ENCODE peak calls at places on chromosomes 3 and 15, in six cellular contexts. G, N, K, S, B and U are unnamed samples.

GRCh38 chr3:172516318-172517214 is 6.7 kb downstream of the TNFSF10 start:
- DNase-seq in N (peak), G (peak), K (no peak), B (no peak), S (no peak), U (peak)

GRCh38 chr15:92801774-92802464 is 98.2 kb upstream of the CHD2 start:
- DNase-seq in B (no peak), K (no peak), S (no peak), G (peak), N (peak), U (no peak)

GRCh38 chr3:39126532-39127071 is 19.1 kb downstream of the TTC21A start:
- DNase-seq in S (peak), B (no peak), G (peak), N (peak), K (peak), U (peak)

GRCh38 chr15:95129589-95129988 is 898.2 kb downstream of the MCTP2 start:
- DNase-seq in N (peak), S (no peak), B (no peak), K (no peak), G (no peak), U (peak)

GRCh38 chr15:80585544-80586018 is 109.5 kb upstream of the ABHD17C start:
- DNase-seq in S (no peak), N (no peak), K (no peak), B (no peak), G (no peak), U (no peak)

GRCh38 chr15:64653757-64654156 is 121.6 kb downstream of the RBPMS2 start:
- DNase-seq in G (peak), K (no peak), N (no peak), B (no peak), S (no peak), U (peak)

GRCh38 chr15:98981851-98982722 is 25.5 kb downstream of the PGPEP1L start:
- DNase-seq in N (no peak), K (no peak), B (no peak), S (no peak), G (peak), U (no peak)

GRCh38 chr15:33026614-33027013 is 167.9 kb downstream of the FMN1 start:
- DNase-seq in B (no peak), S (no peak), K (no peak), G (no peak), N (no peak), U (no peak)

GRCh38 chr3:141795719-141796435 is 32.7 kb downstream of the GRK7 start:
- DNase-seq in K (no peak), B (no peak), S (peak), N (peak), G (no peak), U (no peak)

GRCh38 chr3:35505772-35506171 is 133.6 kb upstream of the ARPP21 start:
- DNase-seq in K (no peak), S (no peak), G (no peak), N (no peak), B (no peak), U (no peak)

GRCh38 chr15:71465109-71465508 is 345.2 kb upstream of the NR2E3 start:
- DNase-seq in S (no peak), N (no peak), K (no peak), B (no peak), G (peak), U (peak)

GRCh38 chr3:124395165-124395564 is 335.1 kb upstream of the UMPS start:
- DNase-seq in N (no peak), S (no peak), G (peak), B (no peak), K (no peak), U (no peak)

GRCh38 chr15:69604050-69604378 is 151.4 kb downstream of the RPLP1 start:
- DNase-seq in K (no peak), B (no peak), N (no peak), G (no peak), S (no peak), U (no peak)

GRCh38 chr3:139758654-139759291 is 81.0 kb upstream of the NMNAT3 start:
- DNase-seq in G (no peak), N (no peak), B (no peak), K (no peak), S (no peak), U (no peak)

GRCh38 chr3:194990454-194991337 is 280.3 kb downstream of the XXYLT1 start:
- DNase-seq in K (no peak), N (no peak), B (no peak), G (no peak), S (no peak), U (no peak)

GRCh38 chr15:27064080-27064479 is 93.1 kb downstream of the GABRG3 start:
- DNase-seq in N (no peak), G (no peak), B (no peak), S (no peak), K (no peak), U (no peak)

GRCh38 chr3:83601704-83602103 is 1357.1 kb upstream of the CADM2 start:
- DNase-seq in G (no peak), S (no peak), K (no peak), N (no peak), B (no peak), U (no peak)

GRCh38 chr3:158109804-158110657 is at the start of gene RSRC1:
- DNase-seq in K (peak), N (peak), B (peak), S (peak), G (peak), U (peak)

GRCh38 chr3:64977308-64978100 is 289.7 kb upstream of the ADAMTS9 start:
- DNase-seq in K (no peak), G (no peak), S (no peak), N (no peak), B (no peak), U (peak)

GRCh38 chr3:190307164-190307545 is 15.1 kb downstream of the CLDN1 start:
- DNase-seq in S (no peak), B (no peak), N (no peak), G (no peak), K (no peak), U (no peak)

GRCh38 chr3:179921500-179921899 is 115.2 kb downstream of the PEX5L start:
- DNase-seq in N (no peak), G (peak), S (no peak), B (no peak), K (no peak), U (no peak)

GRCh38 chr3:129068291-129068886 is 7.8 kb downstream of the GP9 start:
- DNase-seq in G (no peak), S (no peak), N (no peak), K (no peak), B (no peak), U (peak)

GRCh38 chr3:180329187-180329586 is 272.8 kb upstream of the TTC14 start:
- DNase-seq in K (no peak), N (no peak), B (no peak), S (no peak), G (peak), U (no peak)

GRCh38 chr3:184261270-184262165 is at the start of gene CAMK2N2:
- DNase-seq in S (peak), N (peak), G (peak), K (peak), B (no peak), U (peak)

GRCh38 chr3:179421500-179421899 is 29.8 kb downstream of the GNB4 start:
- DNase-seq in K (no peak), B (no peak), S (no peak), G (peak), N (peak), U (peak)

GRCh38 chr3:127817331-127817821 is 4.9 kb downstream of the MGLL start:
- DNase-seq in N (no peak), G (peak), K (no peak), B (no peak), S (no peak), U (no peak)

GRCh38 chr3:10783360-10784346 is 32.4 kb upstream of the SLC6A11 start:
- DNase-seq in N (no peak), S (peak), B (no peak), G (peak), K (peak), U (peak)

GRCh38 chr15:70259030-70259424 is 161.3 kb upstream of the TLE3 start:
- DNase-seq in N (peak), G (peak), S (peak), B (no peak), K (no peak), U (peak)

GRCh38 chr15:55774113-55774970 is 31.4 kb upstream of the PRTG start:
- DNase-seq in G (peak), N (no peak), S (peak), K (peak), B (no peak), U (peak)

GRCh38 chr3:99384596-99384995 is 253.8 kb upstream of the COL8A1 start:
- DNase-seq in G (peak), K (no peak), B (no peak), S (no peak), N (no peak), U (no peak)

GRCh38 chr15:37585966-37586656 is 348.3 kb upstream of the TMCO5A start:
- DNase-seq in K (no peak), S (no peak), B (no peak), G (peak), N (no peak), U (no peak)

GRCh38 chr3:69499899-69500316 is 114.0 kb upstream of the FRMD4B start:
- DNase-seq in B (no peak), N (peak), G (no peak), S (no peak), K (no peak), U (no peak)

GRCh38 chr15:83747050-83747717 is 93.3 kb downstream of the ADAMTSL3 start:
- DNase-seq in B (no peak), N (peak), K (no peak), G (peak), S (no peak), U (no peak)

GRCh38 chr3:24678441-24678865 is 183.8 kb upstream of the THRB start:
- DNase-seq in K (no peak), S (peak), N (no peak), G (peak), B (no peak), U (no peak)

GRCh38 chr3:47614788-47615187 is 36.1 kb upstream of the CSPG5 start:
- DNase-seq in N (no peak), B (no peak), K (no peak), S (no peak), G (no peak), U (no peak)

GRCh38 chr3:128426128-128426921 is 40.4 kb downstream of the DNAJB8 start:
- DNase-seq in B (no peak), S (peak), K (peak), G (peak), N (peak), U (peak)